ENCODE peak calls at places on chromosomes 4 and X, in five cellular contexts. A is A549, B is SK-N-SH, Z is H1, I is K562. Y is an unnamed sample.

GRCh38 chr4:139223682-139224317 is 46.8 kb upstream of the ELF2 start:
- DNase-seq in Z (no peak), I (peak), B (no peak), A (no peak), Y (no peak)

GRCh38 chr4:117267317-117267716 is 181.9 kb upstream of the TRAM1L1 start:
- DNase-seq in A (no peak), Z (no peak), B (no peak), I (no peak), Y (no peak)

GRCh38 chr4:119597377-119597776 is 31.2 kb downstream of the PDE5A start:
- DNase-seq in B (no peak), A (no peak), I (no peak), Z (no peak), Y (no peak)

GRCh38 chr4:28269426-28269825 is 1408.8 kb downstream of the STIM2 start:
- DNase-seq in B (no peak), A (peak), Z (no peak), I (no peak), Y (no peak)

GRCh38 chr4:163895369-163896005 is 401.0 kb downstream of the TMA16 start:
- DNase-seq in Z (no peak), A (no peak), B (no peak), I (no peak), Y (no peak)

GRCh38 chrX:12197030-12197429 is 58.8 kb downstream of the FRMPD4 start:
- DNase-seq in Z (no peak), B (no peak), A (no peak), I (no peak), Y (no peak)

GRCh38 chr4:960736-961650 is 12.4 kb downstream of the DGKQ start:
- DNase-seq in A (no peak), B (peak), I (no peak), Z (no peak), Y (no peak)

GRCh38 chr4:154364012-154364863 is 127.4 kb downstream of the DCHS2 start:
- DNase-seq in B (no peak), A (no peak), Z (no peak), I (no peak), Y (no peak)

GRCh38 chr4:125105561-125105960 is 209.2 kb upstream of the FAT4 start:
- DNase-seq in A (no peak), I (no peak), B (no peak), Z (no peak), Y (no peak)

GRCh38 chr4:4364486-4365208 is 22.3 kb upstream of the NSG1 start:
- DNase-seq in B (no peak), Z (no peak), I (no peak), A (no peak), Y (no peak)

GRCh38 chrX:28022371-28022770 is 41.1 kb upstream of the DCAF8L1 start:
- DNase-seq in I (no peak), B (no peak), A (no peak), Z (no peak), Y (no peak)

DNA sequence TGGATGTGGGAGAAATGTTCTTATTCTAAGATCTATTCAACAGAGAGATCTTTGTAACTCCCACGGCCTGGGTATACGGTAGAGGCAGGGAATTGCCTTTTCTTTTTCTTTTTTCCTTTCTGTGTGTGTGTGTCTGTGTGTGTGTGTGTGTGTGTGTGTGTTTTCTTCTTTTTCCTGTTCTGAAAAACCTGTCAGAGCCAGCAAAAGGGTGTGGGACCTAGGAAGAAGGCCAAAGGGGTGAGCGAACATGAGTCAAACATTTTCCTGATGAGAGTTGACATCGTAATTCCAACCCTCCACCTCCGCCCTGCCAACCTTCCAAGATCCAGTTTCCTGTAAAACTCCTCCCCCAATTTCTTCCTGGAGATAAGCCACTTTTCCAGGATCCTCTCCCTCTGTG is 2.8 kb upstream of the CHIC2 start:
- DNase-seq in I (no peak), B (no peak), A (peak), Z (no peak), Y (no peak)
- TF ChIP-seq CHD2 in I (no peak), B (no peak), A (no peak), Z (no peak), Y (no peak)

GRCh38 chr4:134024251-134024650 is 177.3 kb downstream of the PABPC4L start:
- DNase-seq in I (no peak), B (no peak), A (peak), Z (no peak), Y (no peak)
- TF ChIP-seq RAD21 in I (no peak), B (peak), A (peak), Z (peak), Y (peak)

GRCh38 chr4:54103190-54103574 is 3.2 kb downstream of the GSX2 start:
- DNase-seq in B (no peak), A (no peak), I (no peak), Z (no peak), Y (no peak)
- TF ChIP-seq CHD2 in B (no peak), A (no peak), I (no peak), Z (no peak), Y (no peak)

GRCh38 chr4:104447346-104447745 is 47.3 kb downstream of the CXXC4 start:
- DNase-seq in A (no peak), Z (no peak), B (no peak), I (no peak), Y (no peak)
- TF ChIP-seq RAD21 in A (no peak), Z (no peak), B (no peak), I (no peak), Y (no peak)

GRCh38 chrX:71626576-71626975 is 8.3 kb upstream of the CXCR3 start:
- DNase-seq in I (no peak), A (no peak), B (no peak), Z (no peak), Y (no peak)
- TF ChIP-seq CHD2 in I (no peak), A (no peak), B (no peak), Z (no peak), Y (no peak)